ENCODE peak calls at places on chromosome 16, in ten cellular contexts. One of them, this sample, is unnamed.

GRCh38 chr16:13083687-13084086 is 182.3 kb downstream of the SHISA9 start:
- DNase-seq in heart left ventricle: no peak
- DNase-seq in tibial artery: no peak
- DNase-seq in CD8-positive, alpha-beta memory T cell: no peak
- DNase-seq in brain microvascular endothelial cell: no peak
- DNase-seq in A549: no peak
- DNase-seq in tibial nerve: no peak
- DNase-seq in breast epithelium: no peak
- DNase-seq in small intestine: no peak
- DNase-seq in AG04450: no peak
- DNase-seq in this sample: no peak

GRCh38 chr16:30876867-30877266 is 17.0 kb downstream of the BCL7C start:
- DNase-seq in small intestine: peak; percentile 51
- DNase-seq in brain microvascular endothelial cell: no peak
- DNase-seq in tibial nerve: no peak
- DNase-seq in CD8-positive, alpha-beta memory T cell: no peak
- DNase-seq in heart left ventricle: no peak
- DNase-seq in breast epithelium: no peak
- DNase-seq in AG04450: no peak
- DNase-seq in A549: no peak
- DNase-seq in tibial artery: no peak
- DNase-seq in this sample: no peak

GRCh38 chr16:4053663-4054479 is 62.4 kb downstream of the ADCY9 start:
- DNase-seq in heart left ventricle: no peak
- DNase-seq in breast epithelium: peak; percentile 69
- DNase-seq in tibial nerve: peak; percentile 82
- DNase-seq in A549: no peak
- DNase-seq in AG04450: peak; percentile 87
- DNase-seq in small intestine: no peak
- DNase-seq in brain microvascular endothelial cell: peak; percentile 49
- DNase-seq in tibial artery: peak; percentile 94
- DNase-seq in CD8-positive, alpha-beta memory T cell: no peak
- DNase-seq in this sample: peak; percentile 70

GRCh38 chr16:54742436-54742835 is 188.2 kb upstream of the IRX5 start:
- DNase-seq in tibial artery: no peak
- DNase-seq in CD8-positive, alpha-beta memory T cell: no peak
- DNase-seq in AG04450: no peak
- DNase-seq in breast epithelium: no peak
- DNase-seq in heart left ventricle: no peak
- DNase-seq in small intestine: no peak
- DNase-seq in A549: no peak
- DNase-seq in brain microvascular endothelial cell: no peak
- DNase-seq in tibial nerve: no peak
- DNase-seq in this sample: no peak

GRCh38 chr16:50879873-50880695 is 138.2 kb downstream of the CYLD start:
- DNase-seq in CD8-positive, alpha-beta memory T cell: no peak
- DNase-seq in tibial nerve: no peak
- DNase-seq in AG04450: no peak
- DNase-seq in tibial artery: no peak
- DNase-seq in breast epithelium: no peak
- DNase-seq in heart left ventricle: no peak
- DNase-seq in brain microvascular endothelial cell: no peak
- DNase-seq in small intestine: no peak
- DNase-seq in A549: no peak
- DNase-seq in this sample: no peak

GRCh38 chr16:10988164-10988803 is 43.9 kb downstream of the CLEC16A start:
- DNase-seq in tibial artery: no peak
- DNase-seq in AG04450: no peak
- DNase-seq in heart left ventricle: no peak
- DNase-seq in breast epithelium: no peak
- DNase-seq in tibial nerve: no peak
- DNase-seq in CD8-positive, alpha-beta memory T cell: no peak
- DNase-seq in A549: peak; percentile 28
- DNase-seq in small intestine: no peak
- DNase-seq in brain microvascular endothelial cell: no peak
- DNase-seq in this sample: no peak

GRCh38 chr16:88503374-88503770 is 50.3 kb downstream of the ZFPM1 start:
- DNase-seq in A549: no peak
- DNase-seq in tibial nerve: no peak
- DNase-seq in AG04450: no peak
- DNase-seq in brain microvascular endothelial cell: peak; percentile 39
- DNase-seq in heart left ventricle: no peak
- DNase-seq in small intestine: peak; percentile 93
- DNase-seq in CD8-positive, alpha-beta memory T cell: no peak
- DNase-seq in tibial artery: no peak
- DNase-seq in breast epithelium: no peak
- DNase-seq in this sample: no peak

GRCh38 chr16:3101841-3102470 is 2.9 kb upstream of the ZSCAN10 start:
- DNase-seq in tibial artery: no peak
- DNase-seq in CD8-positive, alpha-beta memory T cell: no peak
- DNase-seq in AG04450: no peak
- DNase-seq in heart left ventricle: peak; percentile 73
- DNase-seq in small intestine: no peak
- DNase-seq in breast epithelium: no peak
- DNase-seq in A549: no peak
- DNase-seq in tibial nerve: no peak
- DNase-seq in brain microvascular endothelial cell: no peak
- DNase-seq in this sample: no peak

GRCh38 chr16:23504076-23504452 is 6.2 kb downstream of the GGA2 start:
- DNase-seq in CD8-positive, alpha-beta memory T cell: peak; percentile 54
- DNase-seq in small intestine: no peak
- DNase-seq in tibial nerve: peak; percentile 52
- DNase-seq in breast epithelium: no peak
- DNase-seq in heart left ventricle: no peak
- DNase-seq in tibial artery: no peak
- DNase-seq in AG04450: no peak
- DNase-seq in A549: no peak
- DNase-seq in brain microvascular endothelial cell: peak; percentile 39
- DNase-seq in this sample: peak; percentile 66

GRCh38 chr16:67548265-67549126 is 13.8 kb upstream of the CTCF start:
- DNase-seq in AG04450: no peak
- DNase-seq in small intestine: no peak
- DNase-seq in tibial artery: no peak
- DNase-seq in CD8-positive, alpha-beta memory T cell: no peak
- DNase-seq in brain microvascular endothelial cell: no peak
- DNase-seq in A549: no peak
- DNase-seq in breast epithelium: no peak
- DNase-seq in tibial nerve: no peak
- DNase-seq in heart left ventricle: no peak
- DNase-seq in this sample: no peak

GRCh38 chr16:67546091-67546501 is 16.2 kb upstream of the CTCF start:
- DNase-seq in A549: no peak
- DNase-seq in AG04450: no peak
- DNase-seq in brain microvascular endothelial cell: no peak
- DNase-seq in small intestine: no peak
- DNase-seq in CD8-positive, alpha-beta memory T cell: no peak
- DNase-seq in tibial artery: no peak
- DNase-seq in heart left ventricle: no peak
- DNase-seq in tibial nerve: no peak
- DNase-seq in breast epithelium: no peak
- DNase-seq in this sample: no peak

GRCh38 chr16:67546761-67547422 is 15.4 kb upstream of the CTCF start:
- DNase-seq in tibial artery: peak; percentile 82
- DNase-seq in heart left ventricle: peak; percentile 75
- DNase-seq in breast epithelium: peak; percentile 83
- DNase-seq in tibial nerve: peak; percentile 65
- DNase-seq in AG04450: no peak
- DNase-seq in A549: peak; percentile 85
- DNase-seq in small intestine: peak; percentile 85
- DNase-seq in brain microvascular endothelial cell: peak; percentile 45
- DNase-seq in CD8-positive, alpha-beta memory T cell: peak; percentile 79
- DNase-seq in this sample: no peak

GRCh38 chr16:67549240-67549639 is 13.1 kb upstream of the CTCF start:
- DNase-seq in brain microvascular endothelial cell: no peak
- DNase-seq in tibial artery: no peak
- DNase-seq in small intestine: no peak
- DNase-seq in A549: no peak
- DNase-seq in CD8-positive, alpha-beta memory T cell: no peak
- DNase-seq in breast epithelium: no peak
- DNase-seq in AG04450: no peak
- DNase-seq in heart left ventricle: no peak
- DNase-seq in tibial nerve: no peak
- DNase-seq in this sample: no peak

GRCh38 chr16:67547423-67548264 is 14.7 kb upstream of the CTCF start:
- DNase-seq in CD8-positive, alpha-beta memory T cell: no peak
- DNase-seq in AG04450: no peak
- DNase-seq in tibial nerve: no peak
- DNase-seq in brain microvascular endothelial cell: no peak
- DNase-seq in tibial artery: no peak
- DNase-seq in breast epithelium: no peak
- DNase-seq in A549: no peak
- DNase-seq in small intestine: no peak
- DNase-seq in heart left ventricle: no peak
- DNase-seq in this sample: no peak
- H3K27ac ChIP-seq in CD8-positive, alpha-beta memory T cell: no peak overlapping the region
- H3K27ac ChIP-seq in AG04450: peak overlapping the region; percentile 21
- H3K27ac ChIP-seq in tibial nerve: peak overlapping the region; percentile 38
- H3K27ac ChIP-seq in brain microvascular endothelial cell: no peak overlapping the region
- H3K27ac ChIP-seq in tibial artery: no peak overlapping the region
- H3K27ac ChIP-seq in breast epithelium: peak overlapping the region; percentile 56
- H3K27ac ChIP-seq in A549: no peak overlapping the region
- H3K27ac ChIP-seq in small intestine: no peak overlapping the region
- H3K27ac ChIP-seq in heart left ventricle: peak overlapping the region; percentile 45
- H3K27ac ChIP-seq in this sample: no peak overlapping the region

GRCh38 chr16:60558936-60559335 is 1477.3 kb downstream of the CDH8 start:
- DNase-seq in tibial nerve: no peak
- DNase-seq in breast epithelium: no peak
- DNase-seq in CD8-positive, alpha-beta memory T cell: no peak
- DNase-seq in brain microvascular endothelial cell: no peak
- DNase-seq in heart left ventricle: no peak
- DNase-seq in small intestine: no peak
- DNase-seq in A549: no peak
- DNase-seq in tibial artery: no peak
- DNase-seq in AG04450: no peak
- DNase-seq in this sample: no peak

GRCh38 chr16:60553316-60553801 is 1482.9 kb downstream of the CDH8 start:
- DNase-seq in A549: no peak
- DNase-seq in small intestine: no peak
- DNase-seq in CD8-positive, alpha-beta memory T cell: no peak
- DNase-seq in AG04450: no peak
- DNase-seq in brain microvascular endothelial cell: no peak
- DNase-seq in breast epithelium: no peak
- DNase-seq in tibial nerve: no peak
- DNase-seq in heart left ventricle: no peak
- DNase-seq in tibial artery: no peak
- DNase-seq in this sample: no peak
- H3K27ac ChIP-seq in A549: no peak overlapping the region
- H3K27ac ChIP-seq in small intestine: no peak overlapping the region
- H3K27ac ChIP-seq in CD8-positive, alpha-beta memory T cell: no peak overlapping the region
- H3K27ac ChIP-seq in AG04450: no peak overlapping the region
- H3K27ac ChIP-seq in brain microvascular endothelial cell: no peak overlapping the region
- H3K27ac ChIP-seq in breast epithelium: no peak overlapping the region
- H3K27ac ChIP-seq in tibial nerve: no peak overlapping the region
- H3K27ac ChIP-seq in heart left ventricle: no peak overlapping the region
- H3K27ac ChIP-seq in tibial artery: no peak overlapping the region
- H3K27ac ChIP-seq in this sample: no peak overlapping the region

GRCh38 chr16:27618140-27618539 is 68.2 kb downstream of the KATNIP start:
- DNase-seq in A549: no peak
- DNase-seq in AG04450: no peak
- DNase-seq in small intestine: no peak
- DNase-seq in brain microvascular endothelial cell: no peak
- DNase-seq in CD8-positive, alpha-beta memory T cell: no peak
- DNase-seq in tibial nerve: no peak
- DNase-seq in tibial artery: no peak
- DNase-seq in heart left ventricle: no peak
- DNase-seq in breast epithelium: no peak
- DNase-seq in this sample: no peak
- H3K27ac ChIP-seq in A549: no peak overlapping the region
- H3K27ac ChIP-seq in AG04450: peak overlapping the region; percentile 21
- H3K27ac ChIP-seq in small intestine: no peak overlapping the region
- H3K27ac ChIP-seq in brain microvascular endothelial cell: no peak overlapping the region
- H3K27ac ChIP-seq in CD8-positive, alpha-beta memory T cell: no peak overlapping the region
- H3K27ac ChIP-seq in tibial nerve: no peak overlapping the region
- H3K27ac ChIP-seq in tibial artery: no peak overlapping the region
- H3K27ac ChIP-seq in heart left ventricle: no peak overlapping the region
- H3K27ac ChIP-seq in breast epithelium: no peak overlapping the region
- H3K27ac ChIP-seq in this sample: no peak overlapping the region

GRCh38 chr16:14401839-14402115 is 228.3 kb downstream of the PARN start:
- DNase-seq in heart left ventricle: no peak
- DNase-seq in A549: no peak
- DNase-seq in tibial nerve: no peak
- DNase-seq in small intestine: no peak
- DNase-seq in CD8-positive, alpha-beta memory T cell: no peak
- DNase-seq in AG04450: no peak
- DNase-seq in brain microvascular endothelial cell: no peak
- DNase-seq in breast epithelium: no peak
- DNase-seq in tibial artery: peak; percentile 77
- DNase-seq in this sample: no peak

GRCh38 chr16:14398014-14398717 is 231.9 kb downstream of the PARN start:
- DNase-seq in brain microvascular endothelial cell: no peak
- DNase-seq in CD8-positive, alpha-beta memory T cell: no peak
- DNase-seq in tibial artery: no peak
- DNase-seq in small intestine: no peak
- DNase-seq in tibial nerve: no peak
- DNase-seq in A549: no peak
- DNase-seq in breast epithelium: no peak
- DNase-seq in AG04450: no peak
- DNase-seq in heart left ventricle: no peak
- DNase-seq in this sample: peak; percentile 75

GRCh38 chr16:14399397-14400284 is 230.4 kb downstream of the PARN start:
- DNase-seq in tibial nerve: peak; percentile 56
- DNase-seq in heart left ventricle: peak; percentile 47
- DNase-seq in tibial artery: peak; percentile 90
- DNase-seq in A549: peak; percentile 61
- DNase-seq in breast epithelium: no peak
- DNase-seq in small intestine: no peak
- DNase-seq in brain microvascular endothelial cell: peak; percentile 71
- DNase-seq in CD8-positive, alpha-beta memory T cell: no peak
- DNase-seq in AG04450: no peak
- DNase-seq in this sample: no peak

GRCh38 chr16:14405611-14406537 is 224.2 kb downstream of the PARN start:
- DNase-seq in brain microvascular endothelial cell: no peak
- DNase-seq in tibial artery: peak; percentile 73
- DNase-seq in AG04450: no peak
- DNase-seq in small intestine: peak; percentile 27
- DNase-seq in heart left ventricle: no peak
- DNase-seq in breast epithelium: no peak
- DNase-seq in tibial nerve: no peak
- DNase-seq in A549: no peak
- DNase-seq in CD8-positive, alpha-beta memory T cell: no peak
- DNase-seq in this sample: no peak

DNA sequence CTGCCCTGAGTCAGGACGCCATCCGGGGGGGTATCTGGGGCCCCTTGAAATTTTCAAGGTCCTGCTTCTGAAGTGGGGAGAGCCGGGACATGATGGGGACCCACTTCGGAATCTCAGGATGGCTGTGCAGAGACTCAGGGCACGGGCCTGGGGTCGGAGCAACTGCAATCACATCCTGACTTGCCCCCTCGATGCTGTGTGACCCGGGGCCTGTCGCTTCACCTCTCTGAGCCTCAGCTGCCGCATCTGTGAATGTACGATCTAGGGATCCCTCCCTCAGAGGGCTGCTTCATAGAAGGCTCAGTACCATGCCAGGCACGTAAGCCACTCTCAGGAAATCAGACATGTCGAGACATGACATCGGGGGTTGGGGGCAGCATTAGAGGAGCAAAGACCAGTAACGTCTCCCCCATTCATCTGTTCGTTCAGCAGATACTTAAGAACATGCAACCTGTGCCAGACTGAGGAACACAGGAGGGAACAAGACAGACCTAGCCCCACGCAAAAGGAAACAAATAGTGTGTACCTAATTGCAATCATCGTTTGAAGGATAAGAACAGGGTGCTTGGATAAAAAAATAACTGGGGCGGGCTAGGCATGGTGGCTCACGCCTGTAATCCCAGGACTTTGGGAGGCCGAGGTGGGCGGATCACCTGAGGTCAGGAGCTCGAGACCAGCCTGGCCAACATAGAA is 229.6 kb downstream of the PARN start:
- DNase-seq in heart left ventricle: no peak
- DNase-seq in tibial artery: no peak
- DNase-seq in AG04450: no peak
- DNase-seq in brain microvascular endothelial cell: no peak
- DNase-seq in tibial nerve: no peak
- DNase-seq in CD8-positive, alpha-beta memory T cell: no peak
- DNase-seq in A549: no peak
- DNase-seq in breast epithelium: no peak
- DNase-seq in small intestine: no peak
- DNase-seq in this sample: no peak
- H3K27ac ChIP-seq in heart left ventricle: peak overlapping the region; percentile 73
- H3K27ac ChIP-seq in tibial artery: peak overlapping the region; percentile 61
- H3K27ac ChIP-seq in AG04450: peak overlapping the region; percentile 87
- H3K27ac ChIP-seq in brain microvascular endothelial cell: peak overlapping the region; percentile 41
- H3K27ac ChIP-seq in tibial nerve: peak overlapping the region; percentile 67
- H3K27ac ChIP-seq in CD8-positive, alpha-beta memory T cell: no peak overlapping the region
- H3K27ac ChIP-seq in A549: peak overlapping the region; percentile 100
- H3K27ac ChIP-seq in breast epithelium: no peak overlapping the region
- H3K27ac ChIP-seq in small intestine: no peak overlapping the region
- H3K27ac ChIP-seq in this sample: peak overlapping the region; percentile 52